ENCODE peak calls at places on chromosomes 4 and X, in five cellular contexts. One of them, this sample, is unnamed.

GRCh38 chr4:163180087-163180486 is 13.4 kb upstream of the NAF1 start:
- DNase-seq in left lung: no peak
- DNase-seq in NCI-H748 treated with DMSO at 0.1 percent for 48 hours: no peak
- DNase-seq in thyroid gland: no peak
- DNase-seq in ELR: no peak
- DNase-seq in this sample: no peak

GRCh38 chrX:97429101-97429500 is 545.4 kb downstream of the RPA4 start:
- DNase-seq in left lung: no peak
- DNase-seq in NCI-H748 treated with DMSO at 0.1 percent for 48 hours: no peak
- DNase-seq in thyroid gland: no peak
- DNase-seq in ELR: no peak
- DNase-seq in this sample: no peak

GRCh38 chr4:126004936-126005335 is 690.2 kb downstream of the FAT4 start:
- DNase-seq in left lung: no peak
- DNase-seq in NCI-H748 treated with DMSO at 0.1 percent for 48 hours: no peak
- DNase-seq in thyroid gland: peak
- DNase-seq in ELR: peak
- DNase-seq in this sample: no peak

GRCh38 chrX:106894392-106894909 is 8.7 kb downstream of the RIPPLY1 start:
- DNase-seq in left lung: no peak
- DNase-seq in NCI-H748 treated with DMSO at 0.1 percent for 48 hours: peak
- DNase-seq in thyroid gland: peak
- DNase-seq in ELR: peak
- DNase-seq in this sample: peak

GRCh38 chr4:17595471-17596005 is 18.5 kb downstream of the LAP3 start:
- DNase-seq in left lung: no peak
- DNase-seq in NCI-H748 treated with DMSO at 0.1 percent for 48 hours: no peak
- DNase-seq in thyroid gland: no peak
- DNase-seq in ELR: no peak
- DNase-seq in this sample: no peak

GRCh38 chrX:46953137-46953527 is 40.9 kb downstream of the JADE3 start:
- DNase-seq in left lung: no peak
- DNase-seq in NCI-H748 treated with DMSO at 0.1 percent for 48 hours: no peak
- DNase-seq in thyroid gland: no peak
- DNase-seq in ELR: no peak
- DNase-seq in this sample: no peak

GRCh38 chr4:46123872-46124755 is at the start of gene GABRG1:
- DNase-seq in left lung: no peak
- DNase-seq in NCI-H748 treated with DMSO at 0.1 percent for 48 hours: no peak
- DNase-seq in thyroid gland: peak
- DNase-seq in ELR: no peak
- DNase-seq in this sample: no peak

GRCh38 chr4:173591760-173592159 is 61.7 kb upstream of the HAND2 start:
- DNase-seq in left lung: no peak
- DNase-seq in NCI-H748 treated with DMSO at 0.1 percent for 48 hours: no peak
- DNase-seq in thyroid gland: no peak
- DNase-seq in ELR: no peak
- DNase-seq in this sample: no peak

GRCh38 chrX:41596586-41596985 is 92.2 kb upstream of the GPR34 start:
- DNase-seq in left lung: no peak
- DNase-seq in NCI-H748 treated with DMSO at 0.1 percent for 48 hours: no peak
- DNase-seq in thyroid gland: no peak
- DNase-seq in ELR: peak
- DNase-seq in this sample: no peak

GRCh38 chr4:181536196-181536746 is 706.9 kb upstream of the TENM3 start:
- DNase-seq in left lung: no peak
- DNase-seq in NCI-H748 treated with DMSO at 0.1 percent for 48 hours: no peak
- DNase-seq in thyroid gland: no peak
- DNase-seq in ELR: no peak
- DNase-seq in this sample: no peak

GRCh38 chr4:152278505-152279301 is 257.2 kb downstream of the FBXW7 start:
- DNase-seq in left lung: peak
- DNase-seq in NCI-H748 treated with DMSO at 0.1 percent for 48 hours: peak
- DNase-seq in thyroid gland: no peak
- DNase-seq in ELR: no peak
- DNase-seq in this sample: no peak

GRCh38 chrX:96575011-96575410 is 109.6 kb upstream of the DIAPH2 start:
- DNase-seq in left lung: no peak
- DNase-seq in NCI-H748 treated with DMSO at 0.1 percent for 48 hours: no peak
- DNase-seq in thyroid gland: no peak
- DNase-seq in ELR: no peak
- DNase-seq in this sample: no peak

GRCh38 chr4:187692626-187693025 is 302.9 kb upstream of the ZFP42 start:
- DNase-seq in left lung: no peak
- DNase-seq in NCI-H748 treated with DMSO at 0.1 percent for 48 hours: no peak
- DNase-seq in thyroid gland: no peak
- DNase-seq in ELR: no peak
- DNase-seq in this sample: no peak

GRCh38 chrX:21586001-21586400 is 72.1 kb downstream of the KLHL34 start:
- DNase-seq in left lung: no peak
- DNase-seq in NCI-H748 treated with DMSO at 0.1 percent for 48 hours: no peak
- DNase-seq in thyroid gland: no peak
- DNase-seq in ELR: peak
- DNase-seq in this sample: no peak

GRCh38 chr4:5755161-5755560 is 44.2 kb downstream of the EVC start:
- DNase-seq in left lung: no peak
- DNase-seq in NCI-H748 treated with DMSO at 0.1 percent for 48 hours: no peak
- DNase-seq in thyroid gland: no peak
- DNase-seq in ELR: no peak
- DNase-seq in this sample: no peak

GRCh38 chrX:133370719-133371275 is 44.5 kb downstream of the GPC4 start:
- DNase-seq in left lung: no peak
- DNase-seq in NCI-H748 treated with DMSO at 0.1 percent for 48 hours: no peak
- DNase-seq in thyroid gland: no peak
- DNase-seq in ELR: no peak
- DNase-seq in this sample: no peak

GRCh38 chr4:7557447-7557846 is 122.7 kb upstream of the PSAPL1 start:
- DNase-seq in left lung: no peak
- DNase-seq in NCI-H748 treated with DMSO at 0.1 percent for 48 hours: no peak
- DNase-seq in thyroid gland: no peak
- DNase-seq in ELR: peak
- DNase-seq in this sample: peak

GRCh38 chr4:62544428-62544827 is 1344.3 kb downstream of the ADGRL3 start:
- DNase-seq in left lung: no peak
- DNase-seq in NCI-H748 treated with DMSO at 0.1 percent for 48 hours: no peak
- DNase-seq in thyroid gland: no peak
- DNase-seq in ELR: peak
- DNase-seq in this sample: no peak

GRCh38 chr4:160370046-160370445 is 1267.2 kb downstream of the RAPGEF2 start:
- DNase-seq in left lung: no peak
- DNase-seq in NCI-H748 treated with DMSO at 0.1 percent for 48 hours: no peak
- DNase-seq in thyroid gland: no peak
- DNase-seq in ELR: peak
- DNase-seq in this sample: no peak

GRCh38 chrX:147901476-147902126 is 10.1 kb upstream of the FMR1 start:
- DNase-seq in left lung: no peak
- DNase-seq in NCI-H748 treated with DMSO at 0.1 percent for 48 hours: no peak
- DNase-seq in thyroid gland: peak
- DNase-seq in ELR: no peak
- DNase-seq in this sample: no peak

GRCh38 chr4:19947349-19947748 is 304.4 kb upstream of the SLIT2 start:
- DNase-seq in left lung: no peak
- DNase-seq in NCI-H748 treated with DMSO at 0.1 percent for 48 hours: no peak
- DNase-seq in thyroid gland: no peak
- DNase-seq in ELR: peak
- DNase-seq in this sample: no peak

GRCh38 chrX:124347242-124347641 is 879 bp downstream of the SH2D1A start:
- DNase-seq in left lung: no peak
- DNase-seq in NCI-H748 treated with DMSO at 0.1 percent for 48 hours: no peak
- DNase-seq in thyroid gland: no peak
- DNase-seq in ELR: no peak
- DNase-seq in this sample: no peak

GRCh38 chr4:130478406-130478805 is 1382.5 kb downstream of the C4orf33 start:
- DNase-seq in left lung: no peak
- DNase-seq in NCI-H748 treated with DMSO at 0.1 percent for 48 hours: no peak
- DNase-seq in thyroid gland: no peak
- DNase-seq in ELR: peak
- DNase-seq in this sample: no peak

GRCh38 chr4:65600656-65601055 is 69.6 kb downstream of the EPHA5 start:
- DNase-seq in left lung: no peak
- DNase-seq in NCI-H748 treated with DMSO at 0.1 percent for 48 hours: no peak
- DNase-seq in thyroid gland: no peak
- DNase-seq in ELR: no peak
- DNase-seq in this sample: no peak

GRCh38 chr4:158020175-158020574 is 152.7 kb downstream of the GASK1B start:
- DNase-seq in left lung: no peak
- DNase-seq in NCI-H748 treated with DMSO at 0.1 percent for 48 hours: no peak
- DNase-seq in thyroid gland: no peak
- DNase-seq in ELR: peak
- DNase-seq in this sample: peak

GRCh38 chr4:168183717-168184571 is 91.6 kb downstream of the ANXA10 start:
- DNase-seq in left lung: no peak
- DNase-seq in NCI-H748 treated with DMSO at 0.1 percent for 48 hours: peak
- DNase-seq in thyroid gland: no peak
- DNase-seq in ELR: peak
- DNase-seq in this sample: peak

This sample was measured in RKO.